ENCODE peak calls at places on chromosomes 5 and 9, in five cellular contexts. B is choroid plexus epithelial cell, W is WERI-Rb-1, V is AG04449, Y is IMR-90. T is an unnamed sample.

GRCh38 chr5:112529525-112529924 is 110.4 kb upstream of the EPB41L4A start:
- DNase-seq in B (peak), W (no peak), V (no peak), Y (no peak), T (no peak)

GRCh38 chr5:126998895-126999570 is 31.3 kb downstream of the MARCHF3 start:
- DNase-seq in B (no peak), W (no peak), V (no peak), Y (no peak), T (no peak)

GRCh38 chr5:173420108-173420507 is 91.9 kb upstream of the STC2 start:
- DNase-seq in B (no peak), W (no peak), V (no peak), Y (no peak), T (no peak)

GRCh38 chr5:77430726-77431125 is 61.4 kb downstream of the WDR41 start:
- DNase-seq in B (no peak), W (no peak), V (no peak), Y (peak), T (no peak)

GRCh38 chr9:116697887-116698286 is 10.8 kb downstream of the TRIM32 start:
- DNase-seq in B (no peak), W (no peak), V (no peak), Y (no peak), T (no peak)

GRCh38 chr9:108687360-108687981 is 168.3 kb downstream of the ACTL7B start:
- DNase-seq in B (no peak), W (no peak), V (peak), Y (peak), T (no peak)

GRCh38 chr9:3508531-3509374 is 17.0 kb downstream of the RFX3 start:
- DNase-seq in B (no peak), W (peak), V (no peak), Y (peak), T (no peak)

GRCh38 chr5:95664204-95664786 is 17.7 kb downstream of the RFESD start:
- DNase-seq in B (peak), W (no peak), V (no peak), Y (peak), T (peak)

GRCh38 chr5:157544623-157544989 is 31.0 kb downstream of the ADAM19 start:
- DNase-seq in B (no peak), W (no peak), V (no peak), Y (no peak), T (peak)

GRCh38 chr5:165201364-165202143 is 1696.1 kb downstream of the MAT2B start:
- DNase-seq in B (peak), W (no peak), V (no peak), Y (peak), T (no peak)

GRCh38 chr9:83935276-83935890 is 14.2 kb upstream of the KIF27 start:
- DNase-seq in B (peak), W (no peak), V (no peak), Y (peak), T (no peak)

GRCh38 chr5:37492778-37493555 is 113.8 kb downstream of the WDR70 start:
- DNase-seq in B (peak), W (no peak), V (no peak), Y (no peak), T (no peak)

GRCh38 chr9:107648153-107648716 is 158.7 kb upstream of the KLF4 start:
- DNase-seq in B (no peak), W (no peak), V (no peak), Y (no peak), T (no peak)

GRCh38 chr5:91257301-91257700 is 125.8 kb downstream of the ARRDC3 start:
- DNase-seq in B (peak), W (no peak), V (no peak), Y (peak), T (no peak)

GRCh38 chr5:99543841-99544240 is 615.0 kb upstream of the CHD1 start:
- DNase-seq in B (peak), W (no peak), V (no peak), Y (no peak), T (no peak)

GRCh38 chr5:142872217-142872616 is 102.0 kb downstream of the ARHGAP26 start:
- DNase-seq in B (no peak), W (peak), V (no peak), Y (no peak), T (no peak)

GRCh38 chr5:91033370-91033769 is 349.7 kb downstream of the ARRDC3 start:
- DNase-seq in B (no peak), W (no peak), V (no peak), Y (no peak), T (no peak)

GRCh38 chr5:170113517-170113891 is 7.8 kb downstream of the FOXI1 start:
- DNase-seq in B (no peak), W (no peak), V (no peak), Y (no peak), T (no peak)

GRCh38 chr5:174310243-174310642 is 264.7 kb downstream of the NSG2 start:
- DNase-seq in B (no peak), W (no peak), V (no peak), Y (no peak), T (no peak)

GRCh38 chr9:72305102-72305546 is 59.9 kb downstream of the ZFAND5 start:
- DNase-seq in B (peak), W (no peak), V (no peak), Y (peak), T (no peak)

DNA sequence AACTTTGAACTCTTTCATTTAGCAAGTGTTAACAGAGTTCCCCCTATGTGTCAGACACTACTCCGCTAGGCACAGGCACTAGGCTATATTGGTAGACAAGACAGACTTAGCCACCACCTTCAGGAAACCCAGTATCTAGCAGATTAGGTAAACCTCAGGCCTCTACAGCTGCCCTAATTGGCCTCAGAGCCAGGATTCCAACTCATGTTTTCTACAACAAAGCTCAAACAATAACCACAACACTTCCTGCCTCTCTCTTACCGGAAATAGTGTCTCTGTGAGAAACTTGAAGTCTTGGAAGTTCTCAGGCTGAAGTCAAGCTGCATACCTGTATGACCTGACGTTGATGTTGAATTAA is 116.6 kb upstream of the SLC44A1 start:
- DNase-seq in B (peak), W (no peak), V (no peak), Y (peak), T (peak)
- H3K4me3 ChIP-seq in B (no peak), W (no peak), V (no peak), Y (no peak), T (peak)

GRCh38 chr9:123637940-123638634 is 282.1 kb downstream of the CRB2 start:
- DNase-seq in B (peak), W (no peak), V (no peak), Y (peak), T (no peak)
- H3K4me3 ChIP-seq in B (peak), W (no peak), V (peak), Y (peak), T (peak)

GRCh38 chr9:92875373-92875772 is 2.5 kb downstream of the ZNF484 start:
- DNase-seq in B (no peak), W (no peak), V (no peak), Y (no peak), T (no peak)
- H3K4me3 ChIP-seq in B (no peak), W (no peak), V (no peak), Y (no peak), T (no peak)

GRCh38 chr9:95311956-95312355 is 5.6 kb downstream of the FANCC start:
- DNase-seq in B (no peak), W (no peak), V (no peak), Y (no peak), T (no peak)

GRCh38 chr9:95316274-95316673 is 1.2 kb downstream of the FANCC start:
- DNase-seq in B (no peak), W (no peak), V (no peak), Y (no peak), T (no peak)

GRCh38 chr9:95315108-95315746 is 2.3 kb downstream of the FANCC start:
- DNase-seq in B (no peak), W (no peak), V (no peak), Y (no peak), T (no peak)

GRCh38 chr9:95316794-95317118 is 753 bp downstream of the FANCC start:
- DNase-seq in B (peak), W (peak), V (no peak), Y (peak), T (peak)

GRCh38 chr9:95313010-95313498 is 4.5 kb downstream of the FANCC start:
- DNase-seq in B (peak), W (peak), V (no peak), Y (peak), T (no peak)
- H3K4me3 ChIP-seq in B (peak), W (peak), V (peak), Y (peak), T (no peak)

GRCh38 chr9:99867536-99867935 is 38.9 kb upstream of the STX17 start:
- DNase-seq in B (peak), W (no peak), V (no peak), Y (no peak), T (no peak)

GRCh38 chr9:99867968-99868367 is 38.5 kb upstream of the STX17 start:
- DNase-seq in B (no peak), W (no peak), V (no peak), Y (no peak), T (no peak)

GRCh38 chr9:99868845-99869244 is 37.6 kb upstream of the STX17 start:
- DNase-seq in B (no peak), W (no peak), V (no peak), Y (peak), T (no peak)

GRCh38 chr9:99873531-99873930 is 32.9 kb upstream of the STX17 start:
- DNase-seq in B (peak), W (no peak), V (peak), Y (peak), T (no peak)

GRCh38 chr9:99870126-99870525 is 36.3 kb upstream of the STX17 start:
- DNase-seq in B (peak), W (no peak), V (peak), Y (peak), T (no peak)
- H3K4me3 ChIP-seq in B (no peak), W (no peak), V (no peak), Y (no peak), T (no peak)

DNA sequence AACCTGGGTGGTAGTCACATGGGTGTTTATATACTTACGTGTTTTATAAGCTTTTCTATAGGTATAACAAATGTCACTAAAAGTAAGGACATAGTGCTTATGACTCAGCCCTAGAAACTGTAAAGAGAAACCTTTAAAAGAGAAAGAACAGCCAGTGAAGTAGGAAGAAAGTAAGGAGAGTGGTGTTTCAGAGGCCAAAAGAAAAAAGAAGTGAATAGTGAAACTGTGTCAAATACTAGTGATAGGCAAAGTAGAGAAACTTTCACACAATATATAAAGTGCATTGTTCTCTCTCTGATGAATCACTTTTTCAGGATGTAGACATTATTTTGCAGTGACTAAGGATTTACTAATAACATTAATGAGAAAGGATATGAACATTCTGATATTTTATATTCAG is 74.2 kb upstream of the SUSD1 start:
- DNase-seq in B (peak), W (no peak), V (no peak), Y (peak), T (no peak)
- H3K4me3 ChIP-seq in B (no peak), W (no peak), V (no peak), Y (no peak), T (no peak)

GRCh38 chr9:96383165-96383939 is at the start of gene SLC35D2:
- DNase-seq in B (peak), W (no peak), V (no peak), Y (peak), T (no peak)
- H3K4me3 ChIP-seq in B (peak), W (no peak), V (peak), Y (peak), T (peak)

T was measured in CD8-positive, alpha-beta memory T cell.